ENCODE peak calls at places on chromosomes 2 and 18, in ten cellular contexts. One of them, this sample, is unnamed.

GRCh38 chr2:45612265-45612664 is 1.2 kb upstream of the SRBD1 start:
- DNase-seq in Caki2: peak
- DNase-seq in stimulated activated CD4-positive, alpha-beta T cell treated with anti-CD3 and anti-CD28 coated beads, Interleukin-4, amount 100 ng/mL, for 4 hours: no peak
- DNase-seq in activated effector memory CD4-positive, alpha-beta T cell treated with anti-CD3 and anti-CD28 coated beads, Interleukin-2, amount 50 U/mL, for 16 hours: no peak
- DNase-seq in activated CD8-positive, alpha-beta memory T cell treated with anti-CD3 and anti-CD28 coated beads, Interleukin-2, amount 10 ng/mL, durations not matched to agents 7 days and 5 days: no peak
- DNase-seq in amygdala: no peak
- DNase-seq in NCI-H2081: no peak
- DNase-seq in ureter: no peak
- DNase-seq in renal cortical epithelial cell: peak
- DNase-seq in lower leg skin: no peak
- DNase-seq in this sample: no peak

GRCh38 chr18:48840491-48840877 is 110.3 kb downstream of the SMAD7 start:
- DNase-seq in Caki2: no peak
- DNase-seq in stimulated activated CD4-positive, alpha-beta T cell treated with anti-CD3 and anti-CD28 coated beads, Interleukin-4, amount 100 ng/mL, for 4 hours: no peak
- DNase-seq in activated effector memory CD4-positive, alpha-beta T cell treated with anti-CD3 and anti-CD28 coated beads, Interleukin-2, amount 50 U/mL, for 16 hours: peak
- DNase-seq in activated CD8-positive, alpha-beta memory T cell treated with anti-CD3 and anti-CD28 coated beads, Interleukin-2, amount 10 ng/mL, durations not matched to agents 7 days and 5 days: no peak
- DNase-seq in amygdala: peak
- DNase-seq in NCI-H2081: no peak
- DNase-seq in ureter: no peak
- DNase-seq in renal cortical epithelial cell: no peak
- DNase-seq in lower leg skin: no peak
- DNase-seq in this sample: no peak

GRCh38 chr2:12284487-12284886 is 432.2 kb upstream of the TRIB2 start:
- DNase-seq in Caki2: no peak
- DNase-seq in stimulated activated CD4-positive, alpha-beta T cell treated with anti-CD3 and anti-CD28 coated beads, Interleukin-4, amount 100 ng/mL, for 4 hours: no peak
- DNase-seq in activated effector memory CD4-positive, alpha-beta T cell treated with anti-CD3 and anti-CD28 coated beads, Interleukin-2, amount 50 U/mL, for 16 hours: no peak
- DNase-seq in activated CD8-positive, alpha-beta memory T cell treated with anti-CD3 and anti-CD28 coated beads, Interleukin-2, amount 10 ng/mL, durations not matched to agents 7 days and 5 days: no peak
- DNase-seq in amygdala: no peak
- DNase-seq in NCI-H2081: no peak
- DNase-seq in ureter: no peak
- DNase-seq in renal cortical epithelial cell: peak
- DNase-seq in lower leg skin: no peak
- DNase-seq in this sample: no peak

GRCh38 chr2:23567382-23567781 is 182.4 kb downstream of the KLHL29 start:
- DNase-seq in Caki2: no peak
- DNase-seq in stimulated activated CD4-positive, alpha-beta T cell treated with anti-CD3 and anti-CD28 coated beads, Interleukin-4, amount 100 ng/mL, for 4 hours: no peak
- DNase-seq in activated effector memory CD4-positive, alpha-beta T cell treated with anti-CD3 and anti-CD28 coated beads, Interleukin-2, amount 50 U/mL, for 16 hours: no peak
- DNase-seq in activated CD8-positive, alpha-beta memory T cell treated with anti-CD3 and anti-CD28 coated beads, Interleukin-2, amount 10 ng/mL, durations not matched to agents 7 days and 5 days: no peak
- DNase-seq in amygdala: no peak
- DNase-seq in NCI-H2081: no peak
- DNase-seq in ureter: no peak
- DNase-seq in renal cortical epithelial cell: no peak
- DNase-seq in lower leg skin: no peak
- DNase-seq in this sample: no peak

GRCh38 chr2:228646061-228646460 is 464.6 kb upstream of the SPHKAP start:
- DNase-seq in Caki2: no peak
- DNase-seq in stimulated activated CD4-positive, alpha-beta T cell treated with anti-CD3 and anti-CD28 coated beads, Interleukin-4, amount 100 ng/mL, for 4 hours: no peak
- DNase-seq in activated effector memory CD4-positive, alpha-beta T cell treated with anti-CD3 and anti-CD28 coated beads, Interleukin-2, amount 50 U/mL, for 16 hours: no peak
- DNase-seq in activated CD8-positive, alpha-beta memory T cell treated with anti-CD3 and anti-CD28 coated beads, Interleukin-2, amount 10 ng/mL, durations not matched to agents 7 days and 5 days: no peak
- DNase-seq in amygdala: no peak
- DNase-seq in NCI-H2081: no peak
- DNase-seq in ureter: no peak
- DNase-seq in renal cortical epithelial cell: no peak
- DNase-seq in lower leg skin: no peak
- DNase-seq in this sample: no peak

GRCh38 chr2:197975956-197976519 is 171.6 kb downstream of the PLCL1 start:
- DNase-seq in Caki2: no peak
- DNase-seq in stimulated activated CD4-positive, alpha-beta T cell treated with anti-CD3 and anti-CD28 coated beads, Interleukin-4, amount 100 ng/mL, for 4 hours: no peak
- DNase-seq in activated effector memory CD4-positive, alpha-beta T cell treated with anti-CD3 and anti-CD28 coated beads, Interleukin-2, amount 50 U/mL, for 16 hours: no peak
- DNase-seq in activated CD8-positive, alpha-beta memory T cell treated with anti-CD3 and anti-CD28 coated beads, Interleukin-2, amount 10 ng/mL, durations not matched to agents 7 days and 5 days: no peak
- DNase-seq in amygdala: no peak
- DNase-seq in NCI-H2081: no peak
- DNase-seq in ureter: no peak
- DNase-seq in renal cortical epithelial cell: no peak
- DNase-seq in lower leg skin: no peak
- DNase-seq in this sample: no peak

GRCh38 chr2:151569167-151569566 is 159.5 kb downstream of the RIF1 start:
- DNase-seq in Caki2: no peak
- DNase-seq in stimulated activated CD4-positive, alpha-beta T cell treated with anti-CD3 and anti-CD28 coated beads, Interleukin-4, amount 100 ng/mL, for 4 hours: no peak
- DNase-seq in activated effector memory CD4-positive, alpha-beta T cell treated with anti-CD3 and anti-CD28 coated beads, Interleukin-2, amount 50 U/mL, for 16 hours: no peak
- DNase-seq in activated CD8-positive, alpha-beta memory T cell treated with anti-CD3 and anti-CD28 coated beads, Interleukin-2, amount 10 ng/mL, durations not matched to agents 7 days and 5 days: no peak
- DNase-seq in amygdala: no peak
- DNase-seq in NCI-H2081: no peak
- DNase-seq in ureter: no peak
- DNase-seq in renal cortical epithelial cell: no peak
- DNase-seq in lower leg skin: no peak
- DNase-seq in this sample: no peak

GRCh38 chr18:47775961-47776360 is 154.5 kb downstream of the SMAD2 start:
- DNase-seq in Caki2: no peak
- DNase-seq in stimulated activated CD4-positive, alpha-beta T cell treated with anti-CD3 and anti-CD28 coated beads, Interleukin-4, amount 100 ng/mL, for 4 hours: no peak
- DNase-seq in activated effector memory CD4-positive, alpha-beta T cell treated with anti-CD3 and anti-CD28 coated beads, Interleukin-2, amount 50 U/mL, for 16 hours: no peak
- DNase-seq in activated CD8-positive, alpha-beta memory T cell treated with anti-CD3 and anti-CD28 coated beads, Interleukin-2, amount 10 ng/mL, durations not matched to agents 7 days and 5 days: no peak
- DNase-seq in amygdala: no peak
- DNase-seq in NCI-H2081: no peak
- DNase-seq in ureter: no peak
- DNase-seq in renal cortical epithelial cell: no peak
- DNase-seq in lower leg skin: no peak
- DNase-seq in this sample: no peak

GRCh38 chr2:36439084-36439483 is 83.5 kb downstream of the CRIM1 start:
- DNase-seq in Caki2: no peak
- DNase-seq in stimulated activated CD4-positive, alpha-beta T cell treated with anti-CD3 and anti-CD28 coated beads, Interleukin-4, amount 100 ng/mL, for 4 hours: no peak
- DNase-seq in activated effector memory CD4-positive, alpha-beta T cell treated with anti-CD3 and anti-CD28 coated beads, Interleukin-2, amount 50 U/mL, for 16 hours: no peak
- DNase-seq in activated CD8-positive, alpha-beta memory T cell treated with anti-CD3 and anti-CD28 coated beads, Interleukin-2, amount 10 ng/mL, durations not matched to agents 7 days and 5 days: no peak
- DNase-seq in amygdala: no peak
- DNase-seq in NCI-H2081: no peak
- DNase-seq in ureter: no peak
- DNase-seq in renal cortical epithelial cell: no peak
- DNase-seq in lower leg skin: no peak
- DNase-seq in this sample: no peak

GRCh38 chr2:27823135-27823534 is 51.6 kb downstream of the MRPL33 start:
- DNase-seq in Caki2: no peak
- DNase-seq in stimulated activated CD4-positive, alpha-beta T cell treated with anti-CD3 and anti-CD28 coated beads, Interleukin-4, amount 100 ng/mL, for 4 hours: no peak
- DNase-seq in activated effector memory CD4-positive, alpha-beta T cell treated with anti-CD3 and anti-CD28 coated beads, Interleukin-2, amount 50 U/mL, for 16 hours: no peak
- DNase-seq in activated CD8-positive, alpha-beta memory T cell treated with anti-CD3 and anti-CD28 coated beads, Interleukin-2, amount 10 ng/mL, durations not matched to agents 7 days and 5 days: no peak
- DNase-seq in amygdala: no peak
- DNase-seq in NCI-H2081: no peak
- DNase-seq in ureter: no peak
- DNase-seq in renal cortical epithelial cell: no peak
- DNase-seq in lower leg skin: no peak
- DNase-seq in this sample: no peak

GRCh38 chr2:237733677-237734300 is 64.8 kb upstream of the RBM44 start:
- DNase-seq in Caki2: no peak
- DNase-seq in stimulated activated CD4-positive, alpha-beta T cell treated with anti-CD3 and anti-CD28 coated beads, Interleukin-4, amount 100 ng/mL, for 4 hours: no peak
- DNase-seq in activated effector memory CD4-positive, alpha-beta T cell treated with anti-CD3 and anti-CD28 coated beads, Interleukin-2, amount 50 U/mL, for 16 hours: no peak
- DNase-seq in activated CD8-positive, alpha-beta memory T cell treated with anti-CD3 and anti-CD28 coated beads, Interleukin-2, amount 10 ng/mL, durations not matched to agents 7 days and 5 days: no peak
- DNase-seq in amygdala: no peak
- DNase-seq in NCI-H2081: peak
- DNase-seq in ureter: no peak
- DNase-seq in renal cortical epithelial cell: peak
- DNase-seq in lower leg skin: no peak
- DNase-seq in this sample: peak

GRCh38 chr2:197813093-197813787 is 8.8 kb downstream of the PLCL1 start:
- DNase-seq in Caki2: peak
- DNase-seq in stimulated activated CD4-positive, alpha-beta T cell treated with anti-CD3 and anti-CD28 coated beads, Interleukin-4, amount 100 ng/mL, for 4 hours: no peak
- DNase-seq in activated effector memory CD4-positive, alpha-beta T cell treated with anti-CD3 and anti-CD28 coated beads, Interleukin-2, amount 50 U/mL, for 16 hours: no peak
- DNase-seq in activated CD8-positive, alpha-beta memory T cell treated with anti-CD3 and anti-CD28 coated beads, Interleukin-2, amount 10 ng/mL, durations not matched to agents 7 days and 5 days: no peak
- DNase-seq in amygdala: no peak
- DNase-seq in NCI-H2081: no peak
- DNase-seq in ureter: no peak
- DNase-seq in renal cortical epithelial cell: peak
- DNase-seq in lower leg skin: no peak
- DNase-seq in this sample: no peak

GRCh38 chr18:36211612-36212065 is 24.3 kb downstream of the MOCOS start:
- DNase-seq in Caki2: peak
- DNase-seq in stimulated activated CD4-positive, alpha-beta T cell treated with anti-CD3 and anti-CD28 coated beads, Interleukin-4, amount 100 ng/mL, for 4 hours: no peak
- DNase-seq in activated effector memory CD4-positive, alpha-beta T cell treated with anti-CD3 and anti-CD28 coated beads, Interleukin-2, amount 50 U/mL, for 16 hours: no peak
- DNase-seq in activated CD8-positive, alpha-beta memory T cell treated with anti-CD3 and anti-CD28 coated beads, Interleukin-2, amount 10 ng/mL, durations not matched to agents 7 days and 5 days: no peak
- DNase-seq in amygdala: no peak
- DNase-seq in NCI-H2081: no peak
- DNase-seq in ureter: no peak
- DNase-seq in renal cortical epithelial cell: peak
- DNase-seq in lower leg skin: no peak
- DNase-seq in this sample: peak

GRCh38 chr2:122706757-122707223 is 951.3 kb downstream of the TSN start:
- DNase-seq in Caki2: peak
- DNase-seq in stimulated activated CD4-positive, alpha-beta T cell treated with anti-CD3 and anti-CD28 coated beads, Interleukin-4, amount 100 ng/mL, for 4 hours: no peak
- DNase-seq in activated effector memory CD4-positive, alpha-beta T cell treated with anti-CD3 and anti-CD28 coated beads, Interleukin-2, amount 50 U/mL, for 16 hours: no peak
- DNase-seq in activated CD8-positive, alpha-beta memory T cell treated with anti-CD3 and anti-CD28 coated beads, Interleukin-2, amount 10 ng/mL, durations not matched to agents 7 days and 5 days: no peak
- DNase-seq in amygdala: no peak
- DNase-seq in NCI-H2081: no peak
- DNase-seq in ureter: no peak
- DNase-seq in renal cortical epithelial cell: peak
- DNase-seq in lower leg skin: no peak
- DNase-seq in this sample: no peak

GRCh38 chr2:88540346-88540745 is 86.9 kb downstream of the EIF2AK3 start:
- DNase-seq in Caki2: peak
- DNase-seq in stimulated activated CD4-positive, alpha-beta T cell treated with anti-CD3 and anti-CD28 coated beads, Interleukin-4, amount 100 ng/mL, for 4 hours: no peak
- DNase-seq in activated effector memory CD4-positive, alpha-beta T cell treated with anti-CD3 and anti-CD28 coated beads, Interleukin-2, amount 50 U/mL, for 16 hours: no peak
- DNase-seq in activated CD8-positive, alpha-beta memory T cell treated with anti-CD3 and anti-CD28 coated beads, Interleukin-2, amount 10 ng/mL, durations not matched to agents 7 days and 5 days: no peak
- DNase-seq in amygdala: no peak
- DNase-seq in NCI-H2081: no peak
- DNase-seq in ureter: no peak
- DNase-seq in renal cortical epithelial cell: peak
- DNase-seq in lower leg skin: no peak
- DNase-seq in this sample: peak

GRCh38 chr2:211664321-211664720 is 874.3 kb downstream of the ERBB4 start:
- DNase-seq in Caki2: no peak
- DNase-seq in stimulated activated CD4-positive, alpha-beta T cell treated with anti-CD3 and anti-CD28 coated beads, Interleukin-4, amount 100 ng/mL, for 4 hours: no peak
- DNase-seq in activated effector memory CD4-positive, alpha-beta T cell treated with anti-CD3 and anti-CD28 coated beads, Interleukin-2, amount 50 U/mL, for 16 hours: no peak
- DNase-seq in activated CD8-positive, alpha-beta memory T cell treated with anti-CD3 and anti-CD28 coated beads, Interleukin-2, amount 10 ng/mL, durations not matched to agents 7 days and 5 days: no peak
- DNase-seq in amygdala: no peak
- DNase-seq in NCI-H2081: no peak
- DNase-seq in ureter: no peak
- DNase-seq in renal cortical epithelial cell: no peak
- DNase-seq in lower leg skin: no peak
- DNase-seq in this sample: no peak

GRCh38 chr2:23312996-23313606 is 71.9 kb upstream of the KLHL29 start:
- DNase-seq in Caki2: no peak
- DNase-seq in stimulated activated CD4-positive, alpha-beta T cell treated with anti-CD3 and anti-CD28 coated beads, Interleukin-4, amount 100 ng/mL, for 4 hours: no peak
- DNase-seq in activated effector memory CD4-positive, alpha-beta T cell treated with anti-CD3 and anti-CD28 coated beads, Interleukin-2, amount 50 U/mL, for 16 hours: no peak
- DNase-seq in activated CD8-positive, alpha-beta memory T cell treated with anti-CD3 and anti-CD28 coated beads, Interleukin-2, amount 10 ng/mL, durations not matched to agents 7 days and 5 days: no peak
- DNase-seq in amygdala: no peak
- DNase-seq in NCI-H2081: no peak
- DNase-seq in ureter: no peak
- DNase-seq in renal cortical epithelial cell: no peak
- DNase-seq in lower leg skin: no peak
- DNase-seq in this sample: no peak